ENCODE peak calls at places on chromosomes 5 and 9, in eight cellular contexts. R is NCI-H1092 treated with DMSO at 0.1 percent for 48 hours, Z is stomach, V is GM04503, C is hippocampal formation, D is memory B cell, E is skeletal muscle cell, T is AG09309. K is an unnamed sample.

GRCh38 chr5:131466171-131466766 is 168.8 kb downstream of the RAPGEF6 start:
- DNase-seq in D (no peak), E (peak), V (peak), T (peak), Z (no peak), C (no peak), R (no peak), K (peak)

GRCh38 chr9:32344551-32345182 is 39.8 kb upstream of the ACO1 start:
- DNase-seq in T (no peak), C (no peak), D (no peak), E (no peak), R (no peak), V (no peak), Z (no peak), K (no peak)

GRCh38 chr9:126335837-126336236 is 9.2 kb downstream of the MVB12B start:
- DNase-seq in Z (no peak), R (no peak), T (no peak), E (no peak), D (no peak), V (no peak), C (no peak), K (no peak)

GRCh38 chr9:117253256-117253655 is 161.6 kb downstream of the ASTN2 start:
- DNase-seq in Z (no peak), D (no peak), T (no peak), R (no peak), E (no peak), V (no peak), C (no peak), K (no peak)

GRCh38 chr5:66333192-66333591 is 189.1 kb downstream of the SREK1 start:
- DNase-seq in E (no peak), V (no peak), R (no peak), T (no peak), Z (no peak), C (no peak), D (no peak), K (no peak)

GRCh38 chr9:81634915-81635516 is 54.3 kb downstream of the TLE1 start:
- DNase-seq in T (no peak), R (no peak), Z (no peak), C (no peak), D (no peak), V (no peak), E (peak), K (peak)

GRCh38 chr5:141434006-141434405 is 3.7 kb downstream of the PCDHGA12 start:
- DNase-seq in D (no peak), E (no peak), C (no peak), V (no peak), R (no peak), Z (no peak), T (no peak), K (no peak)

GRCh38 chr9:77495834-77496671 is 152.1 kb downstream of the GNA14 start:
- DNase-seq in V (peak), C (peak), D (no peak), R (no peak), Z (no peak), T (peak), E (peak), K (peak)

GRCh38 chr5:157582731-157583580 is 7.4 kb upstream of the ADAM19 start:
- DNase-seq in D (no peak), C (no peak), R (no peak), Z (no peak), E (no peak), V (no peak), T (no peak), K (no peak)

GRCh38 chr5:15103130-15103529 is 231.6 kb upstream of the ANKH start:
- DNase-seq in T (no peak), V (no peak), Z (no peak), E (no peak), C (no peak), R (no peak), D (no peak), K (no peak)

GRCh38 chr9:32930486-32930885 is 70.9 kb downstream of the APTX start:
- DNase-seq in R (no peak), D (no peak), C (no peak), V (no peak), T (no peak), Z (no peak), E (no peak), K (no peak)

GRCh38 chr9:132412089-132412488 is 2.1 kb downstream of the CFAP77 start:
- DNase-seq in D (no peak), Z (no peak), R (peak), C (no peak), T (no peak), E (no peak), V (no peak), K (peak)

GRCh38 chr5:73280821-73281746 is 108.1 kb downstream of the TMEM174 start:
- DNase-seq in D (no peak), T (no peak), R (peak), E (peak), C (no peak), V (no peak), Z (peak), K (peak)

GRCh38 chr9:86176468-86176867 is 77.1 kb upstream of the GOLM1 start:
- DNase-seq in C (no peak), Z (no peak), T (no peak), D (no peak), V (no peak), E (no peak), R (peak), K (no peak)

GRCh38 chr9:87657190-87657589 is 68.7 kb upstream of the CTSL start:
- DNase-seq in D (no peak), C (no peak), V (no peak), Z (no peak), T (no peak), E (no peak), R (no peak), K (no peak)

GRCh38 chr5:138725153-138725884 is 27.9 kb upstream of the CTNNA1 start:
- DNase-seq in R (no peak), V (no peak), Z (peak), C (peak), T (peak), D (no peak), E (peak), K (peak)

GRCh38 chr5:6517494-6517893 is 68.8 kb downstream of the UBE2QL1 start:
- DNase-seq in E (no peak), R (no peak), Z (no peak), V (no peak), D (no peak), T (no peak), C (no peak), K (no peak)

GRCh38 chr5:100776244-100776643 is 126.8 kb downstream of the ST8SIA4 start:
- DNase-seq in T (no peak), V (no peak), C (no peak), Z (no peak), R (no peak), E (no peak), D (no peak), K (no peak)